ENCODE peak calls at places on chromosomes 5 and 9, in four cellular contexts. C is PC-3; J is EL; A is activated CD4-positive, alpha-beta memory T cell treated with anti-CD3 and anti-CD28 coated beads for 36 hours. P is an unnamed sample.
A peak's percentile ranks its signal among the peaks of the same experiment; 100 is the strongest.

GRCh38 chr5:17219006-17219422 is 1.6 kb downstream of the BASP1 start:
- DNase-seq in C (peak; percentile 70), J (peak; percentile 53), A (no peak), P (no peak)

GRCh38 chr9:2872307-2872940 is 28.5 kb upstream of the PUM3 start:
- DNase-seq in C (peak; percentile 43), J (peak; percentile 37), A (no peak), P (no peak)

GRCh38 chr9:2418619-2419018 is 203.0 kb upstream of the VLDLR start:
- DNase-seq in C (no peak), J (peak; percentile 62), A (no peak), P (no peak)

GRCh38 chr9:96021616-96022444 is 146.3 kb downstream of the ERCC6L2 start:
- DNase-seq in C (no peak), J (no peak), A (peak; percentile 19), P (no peak)

GRCh38 chr9:136726631-136727191 is 14.3 kb downstream of the DIPK1B start:
- DNase-seq in C (peak; percentile 42), J (no peak), A (peak; percentile 69), P (no peak)

GRCh38 chr5:172897691-172898512 is 61.3 kb upstream of the RPL26L1 start:
- DNase-seq in C (peak; percentile 31), J (peak; percentile 99), A (no peak), P (no peak)

GRCh38 chr5:133831506-133832224 is 136.8 kb downstream of the C5orf15 start:
- DNase-seq in C (peak; percentile 57), J (peak; percentile 80), A (no peak), P (no peak)

GRCh38 chr9:137724114-137724445 is 105.3 kb downstream of the EHMT1 start:
- DNase-seq in C (no peak), J (no peak), A (peak; percentile 61), P (no peak)

GRCh38 chr9:79237861-79238260 is 333.9 kb upstream of the TLE4 start:
- DNase-seq in C (no peak), J (peak; percentile 46), A (no peak), P (no peak)

GRCh38 chr9:136901516-136902258 is 15.4 kb downstream of the TRAF2 start:
- DNase-seq in C (peak; percentile 78), J (peak; percentile 63), A (peak; percentile 89), P (peak; percentile 67)